ENCODE peak calls at places on chromosome 1, in seven cellular contexts. E is body of pancreas, A is K562, B is right lobe of liver, V is Panc1, Z is fibroblast of lung, U is tibial nerve. F is an unnamed sample. For H3K9me3 and H3K36me3, the result is how much of the 10 kb centered on the place peaks cover.

GRCh38 chr1:116855220-116855619 is 54.5 kb upstream of the PTGFRN start:
- DNase-seq in E (peak), A (no peak), B (peak), V (no peak), Z (peak), U (no peak), F (no peak)

GRCh38 chr1:19311503-19311930 is 427 bp downstream of the AKR7A2 start:
- DNase-seq in E (no peak), A (no peak), B (peak), V (no peak), Z (no peak), U (no peak), F (no peak)

GRCh38 chr1:7644906-7645750 is 126.0 kb upstream of the VAMP3 start:
- DNase-seq in E (peak), A (no peak), B (peak), V (no peak), Z (peak), U (no peak), F (no peak)

GRCh38 chr1:219159946-219160645 is 13.6 kb upstream of the LYPLAL1 start:
- DNase-seq in E (no peak), A (no peak), B (no peak), V (no peak), Z (peak), U (no peak), F (no peak)

GRCh38 chr1:209335090-209335692 is 248.3 kb upstream of the CAMK1G start:
- DNase-seq in E (peak), A (peak), B (peak), V (peak), Z (peak), U (no peak), F (no peak)

GRCh38 chr1:17197696-17198095 is 7.2 kb upstream of the PADI1 start:
- DNase-seq in E (peak), A (no peak), B (no peak), V (no peak), Z (no peak), U (no peak), F (no peak)

GRCh38 chr1:206696812-206697585 is 12.3 kb downstream of the MAPKAPK2 start:
- DNase-seq in E (no peak), A (no peak), B (no peak), V (no peak), Z (no peak), U (no peak), F (no peak)

GRCh38 chr1:117970251-117970650 is 40.7 kb downstream of the WDR3 start:
- DNase-seq in E (no peak), A (no peak), B (no peak), V (no peak), Z (no peak), U (no peak), F (no peak)

GRCh38 chr1:59645893-59646292 is 168.9 kb upstream of the HOOK1 start:
- DNase-seq in E (no peak), A (no peak), B (no peak), V (no peak), Z (peak), U (no peak), F (no peak)

GRCh38 chr1:198273901-198274300 is 117.1 kb downstream of the NEK7 start:
- DNase-seq in E (no peak), A (no peak), B (no peak), V (no peak), Z (no peak), U (no peak), F (no peak)

GRCh38 chr1:183416850-183417690 is 1.1 kb downstream of the NMNAT2 start:
- DNase-seq in E (peak), A (peak), B (peak), V (no peak), Z (peak), U (no peak), F (peak)

GRCh38 chr1:100458925-100459814 is 78.8 kb upstream of the GPR88 start:
- DNase-seq in E (peak), A (peak), B (peak), V (peak), Z (peak), U (peak), F (peak)

GRCh38 chr1:1116701-1117468 is 996 bp upstream of the C1orf159 start:
- DNase-seq in E (no peak), A (no peak), B (no peak), V (no peak), Z (peak), U (no peak), F (no peak)

GRCh38 chr1:25711555-25712298 is 88.3 kb upstream of the SELENON start:
- DNase-seq in E (no peak), A (peak), B (peak), V (no peak), Z (peak), U (no peak), F (peak)

GRCh38 chr1:156693858-156694562 is 11.4 kb downstream of the CRABP2 start:
- DNase-seq in E (no peak), A (peak), B (no peak), V (no peak), Z (no peak), U (no peak), F (no peak)

GRCh38 chr1:210236840-210237409 is 4.3 kb downstream of the SERTAD4 start:
- DNase-seq in E (no peak), A (no peak), B (no peak), V (no peak), Z (peak), U (peak), F (no peak)

GRCh38 chr1:151156515-151156819 is at the start of gene TNFAIP8L2:
- DNase-seq in E (no peak), A (peak), B (peak), V (no peak), Z (no peak), U (no peak), F (peak)

GRCh38 chr1:219837274-219837993 is 90.9 kb downstream of the SLC30A10 start:
- DNase-seq in E (no peak), A (peak), B (no peak), V (peak), Z (peak), U (no peak), F (no peak)

GRCh38 chr1:74392186-74392585 is 120.2 kb downstream of the LRRC53 start:
- DNase-seq in E (no peak), A (no peak), B (no peak), V (no peak), Z (no peak), U (no peak), F (no peak)

GRCh38 chr1:211813590-211813989 is 17.0 kb downstream of the LPGAT1 start:
- DNase-seq in E (peak), A (no peak), B (peak), V (no peak), Z (peak), U (no peak), F (no peak)

GRCh38 chr1:100053727-100054126 is 79.0 kb downstream of the SASS6 start:
- DNase-seq in E (no peak), A (no peak), B (no peak), V (no peak), Z (no peak), U (no peak), F (no peak)

GRCh38 chr1:107140703-107141490 is at the start of gene NTNG1:
- DNase-seq in E (peak), A (no peak), B (peak), V (no peak), Z (peak), U (no peak), F (no peak)

GRCh38 chr1:24609949-24610517 is 33.1 kb upstream of the SRRM1 start:
- DNase-seq in E (no peak), A (no peak), B (no peak), V (no peak), Z (no peak), U (no peak), F (no peak)

GRCh38 chr1:204126941-204127340 is 24.9 kb downstream of the ETNK2 start:
- DNase-seq in E (no peak), A (no peak), B (no peak), V (no peak), Z (no peak), U (no peak), F (no peak)

GRCh38 chr1:9901148-9902059 is 8.7 kb downstream of the CTNNBIP1 start:
- DNase-seq in E (peak), A (peak), B (no peak), V (no peak), Z (no peak), U (no peak), F (no peak)

GRCh38 chr1:206770531-206771352 is at the start of gene IL19:
- DNase-seq in E (no peak), A (no peak), B (no peak), V (no peak), Z (peak), U (no peak), F (no peak)

GRCh38 chr1:113652773-113653172 is 106.5 kb downstream of the PHTF1 start:
- DNase-seq in E (no peak), A (no peak), B (no peak), V (no peak), Z (peak), U (no peak), F (no peak)

GRCh38 chr1:229895605-229896004 is 171.4 kb upstream of the GALNT2 start:
- DNase-seq in E (no peak), A (no peak), B (no peak), V (no peak), Z (no peak), U (no peak), F (no peak)

GRCh38 chr1:209706622-209707021 is 2.0 kb downstream of the HSD11B1 start:
- DNase-seq in E (no peak), A (no peak), B (no peak), V (no peak), Z (no peak), U (no peak), F (no peak)

GRCh38 chr1:245086389-245086969 is 68.3 kb upstream of the KIF26B start:
- DNase-seq in E (no peak), A (no peak), B (no peak), V (no peak), Z (peak), U (no peak), F (no peak)

GRCh38 chr1:231629132-231629531 is 2.5 kb downstream of the DISC1 start:
- DNase-seq in E (no peak), A (no peak), B (peak), V (no peak), Z (no peak), U (no peak), F (peak)

GRCh38 chr1:216183007-216183406 is 240.2 kb downstream of the USH2A start:
- DNase-seq in E (no peak), A (no peak), B (no peak), V (no peak), Z (peak), U (no peak), F (no peak)
- H3K9me3 ChIP-seq in E (under half), A (under half), B (under half), V (under half), Z (under half), U (under half), F (under half)

DNA sequence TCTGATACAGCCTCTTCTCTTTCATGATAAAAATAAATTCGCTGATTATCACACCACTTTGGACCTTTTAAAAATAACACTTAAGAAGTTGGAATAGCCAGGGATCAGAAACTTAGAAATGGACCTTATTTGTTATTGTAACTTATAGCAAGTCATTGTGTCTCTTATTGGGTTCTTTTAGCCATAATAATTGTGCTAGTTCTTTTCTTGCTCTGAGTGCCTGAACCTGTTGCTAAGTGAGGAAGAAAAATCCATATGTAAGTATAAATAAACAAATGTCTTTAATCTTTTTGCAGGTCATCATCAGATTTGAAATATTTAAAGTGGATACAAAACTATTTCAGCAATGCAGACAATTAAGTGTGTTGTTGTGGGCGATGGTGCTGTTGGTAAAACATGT is 25.6 kb downstream of the CDC42 start:
- DNase-seq in E (no peak), A (no peak), B (no peak), V (no peak), Z (no peak), U (no peak), F (no peak)
- H3K36me3 ChIP-seq in E (under half), A (half or more), B (under half), V (under half), Z (under half), U (under half), F (under half)

DNA sequence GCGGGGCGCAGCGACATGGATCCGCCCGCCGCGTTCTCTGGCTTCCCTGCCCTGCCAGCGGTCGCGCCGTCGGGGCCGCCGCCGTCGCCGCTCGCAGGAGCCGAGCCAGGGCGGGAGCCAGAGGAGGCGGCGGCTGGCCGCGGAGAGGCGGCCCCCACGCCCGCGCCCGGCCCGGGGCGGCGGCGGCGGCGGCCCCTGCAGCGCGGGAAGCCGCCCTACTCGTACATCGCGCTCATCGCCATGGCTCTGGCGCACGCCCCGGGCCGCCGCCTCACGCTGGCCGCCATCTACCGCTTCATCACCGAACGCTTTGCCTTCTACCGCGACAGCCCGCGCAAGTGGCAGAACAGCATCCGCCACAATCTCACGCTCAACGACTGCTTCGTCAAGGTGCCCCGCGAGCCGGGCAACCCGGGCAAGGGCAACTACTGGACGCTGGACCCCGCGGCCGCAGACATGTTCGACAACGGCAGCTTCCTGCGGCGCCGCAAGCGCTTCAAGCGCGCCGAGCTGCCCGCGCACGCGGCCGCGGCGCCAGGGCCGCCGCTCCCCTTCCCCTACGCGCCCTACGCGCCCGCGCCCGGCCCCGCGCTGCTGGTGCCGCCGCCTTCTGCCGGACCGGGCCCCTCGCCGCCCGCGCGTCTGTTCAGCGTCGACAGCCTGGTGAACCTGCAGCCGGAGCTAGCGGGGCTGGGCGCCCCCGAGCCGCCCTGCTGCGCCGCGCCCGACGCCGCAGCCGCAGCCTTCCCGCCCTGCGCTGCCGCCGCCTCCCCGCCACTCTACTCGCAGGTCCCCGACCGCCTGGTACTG is 439 bp downstream of the FOXE3 start:
- DNase-seq in E (no peak), A (no peak), B (no peak), V (no peak), Z (no peak), U (no peak), F (no peak)
- H3K4me3 ChIP-seq in E (no peak), A (no peak), B (no peak), V (peak), Z (no peak), U (peak), F (no peak)

GRCh38 chr1:93330617-93331016 is 15.1 kb upstream of the DR1 start:
- DNase-seq in E (no peak), A (no peak), B (no peak), V (no peak), Z (no peak), U (no peak), F (no peak)

GRCh38 chr1:93331412-93331811 is 14.3 kb upstream of the DR1 start:
- DNase-seq in E (no peak), A (no peak), B (no peak), V (no peak), Z (peak), U (no peak), F (no peak)

GRCh38 chr1:93332368-93332767 is 13.3 kb upstream of the DR1 start:
- DNase-seq in E (no peak), A (no peak), B (no peak), V (no peak), Z (no peak), U (no peak), F (no peak)

GRCh38 chr1:93328809-93329477 is 16.8 kb upstream of the DR1 start:
- DNase-seq in E (no peak), A (no peak), B (no peak), V (no peak), Z (peak), U (no peak), F (no peak)

GRCh38 chr1:93330196-93330595 is 15.5 kb upstream of the DR1 start:
- DNase-seq in E (no peak), A (no peak), B (no peak), V (no peak), Z (no peak), U (no peak), F (no peak)
- H3K9me3 ChIP-seq in E (under half), A (under half), B (under half), V (under half), Z (under half), U (under half), F (under half)

GRCh38 chr1:84339503-84339902 is 38.0 kb downstream of the SAMD13 start:
- DNase-seq in E (no peak), A (no peak), B (no peak), V (no peak), Z (peak), U (no peak), F (no peak)
- H3K36me3 ChIP-seq in E (under half), A (under half), B (under half), V (under half), Z (under half), U (under half), F (under half)

F was measured in CD4-positive, alpha-beta memory T cell.